ENCODE peak calls at places on chromosome 1, in eight cellular contexts. P is NCI-H1417, Q is dermis blood vessel endothelial cell, E is SJSA1, S is COR-L47, C is nephron progenitor cell, L is DMS153, T is Kasumi-1. V is an unnamed sample.

GRCh38 chr1:1625824-1626206 is 6.2 kb upstream of the MMP23B start:
- DNase-seq in Q (no peak), E (no peak), P (no peak), S (no peak), L (no peak), C (no peak), T (no peak), V (no peak)

GRCh38 chr1:107622975-107623374 is 342.0 kb downstream of the VAV3 start:
- DNase-seq in Q (no peak), S (no peak), T (no peak), P (no peak), L (no peak), C (no peak), E (no peak), V (no peak)

GRCh38 chr1:219897914-219898313 is 30.4 kb downstream of the SLC30A10 start:
- DNase-seq in Q (no peak), S (no peak), C (no peak), E (no peak), L (no peak), T (no peak), P (no peak), V (no peak)

GRCh38 chr1:192435704-192436103 is 118.9 kb downstream of the RGS21 start:
- DNase-seq in Q (no peak), P (no peak), T (no peak), S (no peak), E (no peak), L (no peak), C (no peak), V (no peak)

GRCh38 chr1:22229374-22229773 is 86.5 kb upstream of the WNT4 start:
- DNase-seq in P (no peak), E (peak; percentile 21), Q (peak; percentile 10), S (no peak), T (no peak), L (no peak), C (no peak), V (no peak)

GRCh38 chr1:99469641-99470040 is 176.3 kb upstream of the PALMD start:
- DNase-seq in C (no peak), P (no peak), L (no peak), E (no peak), T (no peak), Q (no peak), S (no peak), V (no peak)

GRCh38 chr1:8641317-8641997 is 176.0 kb downstream of the RERE start:
- DNase-seq in Q (no peak), E (no peak), C (no peak), L (no peak), T (no peak), P (peak; percentile 13), S (no peak), V (no peak)

GRCh38 chr1:197841828-197842573 is 60.4 kb upstream of the C1orf53 start:
- DNase-seq in P (no peak), T (no peak), E (no peak), C (no peak), Q (no peak), S (no peak), L (no peak), V (no peak)

GRCh38 chr1:180981596-180982387 is 40.9 kb downstream of the STX6 start:
- DNase-seq in T (peak; percentile 83), L (no peak), Q (no peak), P (no peak), E (no peak), S (no peak), C (no peak), V (peak; percentile 90)

GRCh38 chr1:58781541-58782307 is 2.1 kb downstream of the JUN start:
- DNase-seq in P (peak; percentile 88), E (peak; percentile 80), Q (peak; percentile 81), T (peak; percentile 68), C (peak; percentile 63), S (peak; percentile 68), L (no peak), V (peak; percentile 62)

GRCh38 chr1:6302568-6302967 is 41.7 kb upstream of the GPR153 start:
- DNase-seq in P (no peak), C (no peak), S (no peak), Q (peak; percentile 8), E (no peak), T (no peak), L (no peak), V (no peak)

GRCh38 chr1:209652121-209652742 is at the start of gene LAMB3:
- DNase-seq in Q (no peak), L (no peak), T (no peak), E (no peak), P (no peak), S (no peak), C (no peak), V (no peak)

GRCh38 chr1:89739844-89740216 is 81.0 kb upstream of the LRRC8D start:
- DNase-seq in E (no peak), L (no peak), P (no peak), S (no peak), T (no peak), Q (no peak), C (no peak), V (no peak)

GRCh38 chr1:12121212-12122000 is 45.4 kb upstream of the TNFRSF1B start:
- DNase-seq in Q (no peak), C (no peak), E (no peak), T (no peak), L (no peak), P (no peak), S (no peak), V (no peak)

GRCh38 chr1:228836427-228836826 is 101.1 kb downstream of the RHOU start:
- DNase-seq in E (no peak), Q (no peak), T (no peak), S (no peak), C (no peak), L (no peak), P (no peak), V (no peak)

GRCh38 chr1:42947965-42948732 is 10.5 kb downstream of the SLC2A1 start:
- DNase-seq in Q (no peak), E (no peak), P (no peak), L (no peak), T (no peak), C (no peak), S (no peak), V (no peak)

GRCh38 chr1:24384251-24385090 is 29.1 kb downstream of the STPG1 start:
- DNase-seq in L (no peak), P (no peak), E (peak; percentile 71), T (no peak), C (no peak), Q (peak; percentile 63), S (no peak), V (peak; percentile 32)

GRCh38 chr1:8315573-8316475 is 2.1 kb upstream of the SLC45A1 start:
- DNase-seq in S (no peak), Q (no peak), P (no peak), E (no peak), T (no peak), C (no peak), L (no peak), V (no peak)

GRCh38 chr1:240705584-240705983 is 93.6 kb upstream of the GREM2 start:
- DNase-seq in T (no peak), S (no peak), E (no peak), C (no peak), L (no peak), P (no peak), Q (no peak), V (no peak)

GRCh38 chr1:154290921-154291320 is 18.5 kb downstream of the HAX1 start:
- DNase-seq in S (no peak), L (no peak), E (no peak), C (no peak), Q (no peak), T (no peak), P (no peak), V (no peak)

GRCh38 chr1:205325334-205325884 is 3.9 kb upstream of the NUAK2 start:
- DNase-seq in Q (peak; percentile 90), C (peak; percentile 71), L (peak; percentile 63), T (peak; percentile 62), E (peak; percentile 79), S (peak; percentile 60), P (peak; percentile 88), V (peak; percentile 62)

GRCh38 chr1:236168716-236169429 is 26.5 kb downstream of the GPR137B start:
- DNase-seq in Q (peak; percentile 93), E (no peak), L (no peak), C (no peak), P (no peak), T (no peak), S (no peak), V (peak; percentile 19)

GRCh38 chr1:190479537-190479936 is 1.9 kb upstream of the BRINP3 start:
- DNase-seq in E (no peak), L (no peak), S (peak; percentile 50), P (peak; percentile 30), C (no peak), T (no peak), Q (no peak), V (no peak)

GRCh38 chr1:33349081-33349759 is 28.3 kb upstream of the A3GALT2 start:
- DNase-seq in L (no peak), S (peak; percentile 31), Q (peak; percentile 59), E (peak; percentile 42), T (peak; percentile 17), P (peak; percentile 73), C (peak; percentile 68), V (peak; percentile 31)